ENCODE peak calls at places on chromosome 17, in eight cellular contexts. R, P, V, Q, F, L, N and T are unnamed samples. For H3K36me3, the result is how much of the 10 kb centered on the place peaks cover.

GRCh38 chr17:13437966-13438779 is 163.6 kb downstream of the HS3ST3A1 start:
- DNase-seq in P (no peak), R (no peak), L (no peak), Q (no peak), F (no peak), V (no peak), N (peak), T (no peak)

GRCh38 chr17:58965221-58965620 is 141.5 kb downstream of the TRIM37 start:
- DNase-seq in R (no peak), N (no peak), V (no peak), Q (no peak), F (no peak), L (peak), P (no peak), T (no peak)

GRCh38 chr17:78753316-78754250 is 28.5 kb downstream of the CYTH1 start:
- DNase-seq in Q (no peak), F (no peak), V (no peak), R (no peak), N (no peak), P (no peak), L (no peak), T (no peak)

GRCh38 chr17:47785538-47786123 is 36.0 kb downstream of the OSBPL7 start:
- DNase-seq in P (peak), L (no peak), R (no peak), F (no peak), N (no peak), V (no peak), Q (no peak), T (no peak)

GRCh38 chr17:68318103-68318991 is 27.1 kb downstream of the ARSG start:
- DNase-seq in L (peak), V (no peak), R (peak), Q (no peak), F (no peak), N (no peak), P (no peak), T (no peak)

GRCh38 chr17:56110463-56111138 is 42.7 kb upstream of the ANKFN1 start:
- DNase-seq in N (peak), V (peak), L (peak), F (no peak), Q (no peak), R (peak), P (no peak), T (no peak)

GRCh38 chr17:36148559-36149295 is 27.7 kb downstream of the TBC1D3B start:
- DNase-seq in P (peak), F (no peak), V (peak), R (peak), Q (no peak), N (peak), L (no peak), T (peak)

GRCh38 chr17:35568561-35568960 is 7.9 kb upstream of the SLFN14 start:
- DNase-seq in N (peak), L (peak), P (peak), F (no peak), Q (no peak), R (no peak), V (no peak), T (no peak)

GRCh38 chr17:443109-443508 is 90.5 kb upstream of the RPH3AL start:
- DNase-seq in Q (no peak), F (no peak), L (no peak), N (no peak), P (no peak), R (no peak), V (no peak), T (no peak)

GRCh38 chr17:68190495-68190894 is 57.3 kb upstream of the AMZ2 start:
- DNase-seq in L (no peak), P (no peak), N (no peak), V (no peak), F (no peak), R (no peak), Q (no peak), T (no peak)

GRCh38 chr17:80652751-80653330 is 108.2 kb downstream of the RPTOR start:
- DNase-seq in R (no peak), N (no peak), Q (no peak), L (no peak), V (no peak), F (no peak), P (no peak), T (no peak)

GRCh38 chr17:60941028-60941427 is 263.4 kb downstream of the BCAS3 start:
- DNase-seq in Q (peak), L (no peak), P (peak), V (peak), R (peak), F (peak), N (peak), T (no peak)

GRCh38 chr17:45823598-45823997 is 21.1 kb upstream of the SPPL2C start:
- DNase-seq in R (no peak), V (no peak), L (no peak), P (peak), F (no peak), N (no peak), Q (no peak), T (no peak)

GRCh38 chr17:8623591-8623990 is 6.9 kb downstream of the MYH10 start:
- DNase-seq in N (no peak), F (no peak), L (no peak), R (no peak), P (no peak), V (no peak), Q (no peak), T (no peak)

GRCh38 chr17:8954339-8954738 is 11.2 kb downstream of the PIK3R5 start:
- DNase-seq in F (no peak), P (peak), L (no peak), V (peak), N (peak), R (peak), Q (peak), T (peak)

GRCh38 chr17:29216856-29217255 is 29.8 kb upstream of the CRYBA1 start:
- DNase-seq in P (no peak), F (no peak), Q (no peak), N (no peak), L (no peak), V (no peak), R (no peak), T (no peak)

GRCh38 chr17:61132524-61133025 is 267.1 kb upstream of the TBX2 start:
- DNase-seq in Q (no peak), P (no peak), L (no peak), R (no peak), V (no peak), N (no peak), F (no peak), T (no peak)

GRCh38 chr17:80835816-80836657 is 155.6 kb upstream of the CHMP6 start:
- DNase-seq in F (no peak), N (no peak), L (no peak), V (no peak), Q (no peak), R (no peak), P (no peak), T (no peak)

GRCh38 chr17:39826334-39826733 is 37.8 kb downstream of the IKZF3 start:
- DNase-seq in F (no peak), P (no peak), L (no peak), R (no peak), Q (no peak), V (no peak), N (no peak), T (no peak)

GRCh38 chr17:4199818-4200402 is 56.9 kb downstream of the CYB5D2 start:
- DNase-seq in R (no peak), N (no peak), P (peak), Q (no peak), V (no peak), L (no peak), F (no peak), T (no peak)

GRCh38 chr17:8345951-8346665 is 6.5 kb downstream of the ODF4 start:
- DNase-seq in F (no peak), Q (no peak), V (no peak), R (peak), N (no peak), L (no peak), P (no peak), T (no peak)

GRCh38 chr17:68133370-68134045 is 98.0 kb downstream of the KPNA2 start:
- DNase-seq in P (peak), F (no peak), Q (no peak), V (no peak), N (no peak), L (no peak), R (no peak), T (no peak)

GRCh38 chr17:49980703-49981197 is 11.8 kb downstream of the DLX4 start:
- DNase-seq in Q (no peak), V (no peak), R (no peak), P (peak), L (no peak), N (no peak), F (no peak), T (no peak)

GRCh38 chr17:65270932-65271700 is 133.9 kb downstream of the RGS9 start:
- DNase-seq in F (no peak), N (no peak), P (no peak), R (no peak), V (no peak), Q (no peak), L (no peak), T (no peak)

GRCh38 chr17:57633236-57633635 is 111.9 kb downstream of the CCDC182 start:
- DNase-seq in L (no peak), Q (no peak), P (no peak), N (no peak), V (no peak), R (no peak), F (no peak), T (no peak)
- H3K36me3 ChIP-seq in L (under half), Q (under half), P (under half), N (under half), V (under half), R (half or more), F (under half), T (under half)

DNA sequence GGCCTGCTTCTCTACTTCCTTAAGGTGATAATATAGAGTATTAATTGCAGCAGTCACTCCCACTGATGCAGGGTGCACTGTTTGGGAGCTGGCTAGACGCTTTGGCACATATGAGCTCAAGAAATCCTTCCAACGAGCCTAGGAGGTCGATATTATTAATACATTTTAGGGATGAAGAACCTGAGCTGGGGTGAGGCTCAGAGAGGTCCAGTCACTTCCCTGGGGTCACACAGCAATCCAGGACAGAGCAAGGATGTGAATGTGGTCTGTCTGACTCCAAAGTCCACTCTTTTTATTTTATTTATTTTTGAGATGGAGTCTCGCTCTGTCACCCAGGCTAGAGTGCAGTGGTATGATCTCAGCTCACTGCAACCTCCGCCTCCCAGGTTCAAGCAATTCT is 156.4 kb upstream of the CDC42EP4 start:
- DNase-seq in N (no peak), L (no peak), V (no peak), R (no peak), P (no peak), Q (no peak), F (no peak), T (no peak)
- TF ChIP-seq CTCF in N (no peak), L (no peak), V (no peak), R (no peak), P (no peak), Q (no peak), F (no peak), T (no peak)

DNA sequence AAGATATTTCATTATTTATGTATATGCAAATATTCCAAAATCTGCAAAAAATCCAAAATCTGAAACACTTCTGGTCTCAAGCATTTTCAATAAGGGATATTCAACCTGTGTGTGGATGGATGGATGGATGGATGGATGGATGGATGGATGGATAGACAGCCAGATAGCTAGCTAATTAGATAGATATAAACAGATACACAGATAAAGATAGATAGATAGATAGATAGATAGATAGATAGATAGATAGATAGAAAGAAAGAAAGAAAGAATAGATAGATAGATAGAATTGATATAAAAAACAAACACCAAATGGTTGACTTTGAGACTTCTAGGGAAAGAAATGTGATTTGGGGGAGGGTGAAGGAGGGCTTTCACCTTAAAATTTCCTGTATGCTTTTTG is 115.1 kb upstream of the TOB1 start:
- DNase-seq in R (no peak), V (no peak), F (no peak), Q (no peak), N (no peak), P (no peak), L (no peak), T (no peak)
- H3K36me3 ChIP-seq in R (half or more), V (half or more), F (under half), Q (half or more), N (under half), P (under half), L (under half), T (under half)

GRCh38 chr17:42076797-42077559 is 21.3 kb downstream of the ZNF385C start:
- DNase-seq in L (no peak), R (no peak), V (no peak), F (no peak), Q (no peak), P (no peak), N (no peak), T (no peak)

GRCh38 chr17:42075789-42076188 is 22.5 kb downstream of the ZNF385C start:
- DNase-seq in V (no peak), F (no peak), R (no peak), Q (no peak), N (no peak), P (no peak), L (no peak), T (no peak)

GRCh38 chr17:42068979-42069378 is 18.6 kb upstream of the C17orf113 start:
- DNase-seq in P (no peak), Q (no peak), R (no peak), V (no peak), L (no peak), F (no peak), N (no peak), T (no peak)

GRCh38 chr17:42071810-42072209 is 21.4 kb upstream of the C17orf113 start:
- DNase-seq in F (no peak), N (no peak), Q (no peak), R (no peak), P (no peak), L (no peak), V (no peak), T (no peak)

DNA sequence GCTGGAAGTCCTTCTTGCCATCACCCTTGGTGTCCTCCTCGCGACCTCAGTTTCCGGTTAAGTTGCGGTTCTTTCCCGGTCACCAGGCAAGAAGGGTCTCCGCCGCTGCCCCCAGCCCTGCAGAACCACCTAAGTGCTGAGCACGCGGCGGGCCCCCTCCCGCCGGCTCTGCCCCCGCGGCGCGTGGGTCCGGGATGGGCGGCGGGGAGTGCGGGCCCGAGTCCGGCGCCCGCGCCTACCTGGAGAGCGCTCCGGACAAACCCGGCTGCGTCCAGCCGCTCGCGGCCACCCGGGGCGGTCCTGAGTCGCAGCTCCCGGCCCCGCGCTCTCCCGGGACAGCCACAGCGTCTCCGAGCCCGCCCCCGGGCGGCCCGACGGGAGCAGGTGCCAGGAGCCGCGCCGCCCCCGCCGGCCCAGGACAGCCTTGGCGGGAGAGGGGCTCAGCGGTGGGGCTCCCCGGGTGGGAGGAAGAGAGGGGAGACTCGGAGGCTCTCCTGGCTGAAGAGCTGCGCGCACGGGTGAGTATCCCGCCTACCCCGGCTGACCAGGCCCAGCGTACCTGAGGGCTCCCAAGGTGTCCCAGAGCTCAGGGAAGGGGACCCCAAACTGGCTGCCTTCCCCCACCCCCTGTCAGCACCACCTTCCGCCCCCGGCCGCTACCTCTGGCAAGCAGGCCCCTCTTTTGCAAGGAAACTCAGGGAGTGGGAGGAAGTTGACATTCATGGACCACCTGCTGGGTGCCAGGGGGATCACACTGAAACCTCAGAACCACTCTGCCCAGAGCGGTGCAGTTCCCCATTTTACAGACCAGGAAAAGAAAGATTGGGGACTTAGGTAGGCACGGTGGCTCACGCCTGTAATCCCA is 22.2 kb upstream of the C17orf113 start:
- DNase-seq in P (peak), N (no peak), F (no peak), V (no peak), R (peak), Q (no peak), L (no peak), T (no peak)
- TF ChIP-seq CTCF in P (no peak), N (no peak), F (no peak), V (no peak), R (no peak), Q (no peak), L (no peak), T (no peak)